ENCODE peak calls at places on chromosome 7, in five cellular contexts. C, R, Y, K and I are unnamed samples.
A peak's percentile ranks its signal among the peaks of the same experiment; 100 is the strongest.

GRCh38 chr7:71695189-71695588 is 563.2 kb downstream of the GALNT17 start:
- DNase-seq in C (no peak), R (no peak), Y (no peak), K (no peak), I (no peak)

GRCh38 chr7:151271699-151272355 is 23.3 kb upstream of the SMARCD3 start:
- DNase-seq in C (peak; percentile 53), R (no peak), Y (no peak), K (no peak), I (peak; percentile 96)

GRCh38 chr7:82313269-82313668 is 130.3 kb downstream of the CACNA2D1 start:
- DNase-seq in C (no peak), R (no peak), Y (no peak), K (no peak), I (no peak)

GRCh38 chr7:114957434-114957833 is 35.5 kb downstream of the MDFIC start:
- DNase-seq in C (no peak), R (no peak), Y (no peak), K (no peak), I (no peak)

GRCh38 chr7:102457352-102457924 is 7.2 kb downstream of the ALKBH4 start:
- DNase-seq in C (no peak), R (no peak), Y (no peak), K (no peak), I (no peak)

GRCh38 chr7:15922002-15922401 is 235.5 kb upstream of the MEOX2 start:
- DNase-seq in C (no peak), R (no peak), Y (no peak), K (no peak), I (no peak)

GRCh38 chr7:35985126-35985754 is 167.8 kb upstream of the EEPD1 start:
- DNase-seq in C (peak; percentile 52), R (no peak), Y (peak; percentile 96), K (peak; percentile 54), I (peak; percentile 18)

GRCh38 chr7:21086688-21087087 is 300.0 kb upstream of the SP8 start:
- DNase-seq in C (no peak), R (no peak), Y (no peak), K (no peak), I (no peak)

GRCh38 chr7:88169717-88170320 is 50.0 kb downstream of the SRI start:
- DNase-seq in C (peak; percentile 10), R (no peak), Y (peak; percentile 15), K (no peak), I (no peak)

GRCh38 chr7:150668472-150668911 is 17.0 kb upstream of the GIMAP2 start:
- DNase-seq in C (no peak), R (peak; percentile 99), Y (no peak), K (no peak), I (no peak)

GRCh38 chr7:155857141-155857540 is 44.9 kb upstream of the SHH start:
- DNase-seq in C (no peak), R (no peak), Y (no peak), K (no peak), I (no peak)

GRCh38 chr7:84188811-84189405 is 5.7 kb downstream of the SEMA3A start:
- DNase-seq in C (peak; percentile 6), R (no peak), Y (peak; percentile 21), K (no peak), I (no peak)

GRCh38 chr7:3063016-3063753 is 19.5 kb upstream of the CARD11 start:
- DNase-seq in C (no peak), R (no peak), Y (no peak), K (no peak), I (no peak)

GRCh38 chr7:12974451-12975166 is 287.2 kb downstream of the ARL4A start:
- DNase-seq in C (no peak), R (no peak), Y (no peak), K (no peak), I (no peak)

GRCh38 chr7:46626261-46627037 is 705.4 kb upstream of the IGFBP3 start:
- DNase-seq in C (no peak), R (no peak), Y (no peak), K (no peak), I (no peak)

GRCh38 chr7:18552311-18552916 is 56.9 kb downstream of the HDAC9 start:
- DNase-seq in C (no peak), R (no peak), Y (no peak), K (no peak), I (peak; percentile 4)

GRCh38 chr7:147923841-147924240 is 666.7 kb upstream of the C7orf33 start:
- DNase-seq in C (no peak), R (no peak), Y (no peak), K (no peak), I (no peak)

GRCh38 chr7:74228951-74229900 is 19.4 kb downstream of the LAT2 start:
- DNase-seq in C (no peak), R (no peak), Y (no peak), K (no peak), I (no peak)

GRCh38 chr7:44052771-44053365 is 8.4 kb downstream of the DBNL start:
- DNase-seq in C (no peak), R (no peak), Y (no peak), K (no peak), I (no peak)

GRCh38 chr7:2785071-2785500 is 59.0 kb downstream of the GNA12 start:
- DNase-seq in C (no peak), R (peak; percentile 40), Y (no peak), K (no peak), I (no peak)

GRCh38 chr7:19707240-19707639 is 1.6 kb downstream of the POLR1F start:
- DNase-seq in C (peak; percentile 27), R (no peak), Y (no peak), K (no peak), I (no peak)
- H3K27ac ChIP-seq in C (no peak overlapping the region), R (no peak overlapping the region), Y (no peak overlapping the region), K (no peak overlapping the region), I (no peak overlapping the region)

GRCh38 chr7:26631601-26632000 is 232.8 kb downstream of the SKAP2 start:
- DNase-seq in C (no peak), R (no peak), Y (no peak), K (no peak), I (no peak)
- TF ChIP-seq GABPA in C (no peak), R (no peak), Y (no peak), K (no peak), I (no peak)

GRCh38 chr7:100397336-100398081 is 24.2 kb downstream of the PILRA start:
- DNase-seq in C (no peak), R (no peak), Y (no peak), K (no peak), I (no peak)
- TF ChIP-seq CTCF in C (peak; percentile 19), R (no peak), Y (no peak), K (peak; percentile 7), I (no peak)

GRCh38 chr7:143389316-143390097 is 8.4 kb downstream of the ZYX start:
- DNase-seq in C (no peak), R (no peak), Y (no peak), K (no peak), I (no peak)

GRCh38 chr7:143392875-143393266 is 11.7 kb downstream of the ZYX start:
- DNase-seq in C (no peak), R (no peak), Y (no peak), K (no peak), I (no peak)

GRCh38 chr7:143390098-143390772 is 9.1 kb downstream of the ZYX start:
- DNase-seq in C (no peak), R (no peak), Y (no peak), K (no peak), I (no peak)

GRCh38 chr7:143391462-143392404 is 10.6 kb downstream of the ZYX start:
- DNase-seq in C (no peak), R (no peak), Y (no peak), K (no peak), I (no peak)

GRCh38 chr7:143390773-143391114 is 9.6 kb downstream of the ZYX start:
- DNase-seq in C (no peak), R (no peak), Y (no peak), K (no peak), I (no peak)
- H3K27ac ChIP-seq in C (no peak overlapping the region), R (no peak overlapping the region), Y (peak overlapping the region; percentile 75), K (no peak overlapping the region), I (no peak overlapping the region)

GRCh38 chr7:24665564-24666294 is 91.5 kb downstream of the GSDME start:
- DNase-seq in C (peak; percentile 53), R (peak; percentile 27), Y (peak; percentile 58), K (peak; percentile 21), I (peak; percentile 3)

GRCh38 chr7:24670782-24671181 is 86.5 kb downstream of the GSDME start:
- DNase-seq in C (no peak), R (no peak), Y (no peak), K (no peak), I (no peak)

GRCh38 chr7:24669971-24670591 is 87.2 kb downstream of the GSDME start:
- DNase-seq in C (no peak), R (no peak), Y (no peak), K (no peak), I (no peak)

DNA sequence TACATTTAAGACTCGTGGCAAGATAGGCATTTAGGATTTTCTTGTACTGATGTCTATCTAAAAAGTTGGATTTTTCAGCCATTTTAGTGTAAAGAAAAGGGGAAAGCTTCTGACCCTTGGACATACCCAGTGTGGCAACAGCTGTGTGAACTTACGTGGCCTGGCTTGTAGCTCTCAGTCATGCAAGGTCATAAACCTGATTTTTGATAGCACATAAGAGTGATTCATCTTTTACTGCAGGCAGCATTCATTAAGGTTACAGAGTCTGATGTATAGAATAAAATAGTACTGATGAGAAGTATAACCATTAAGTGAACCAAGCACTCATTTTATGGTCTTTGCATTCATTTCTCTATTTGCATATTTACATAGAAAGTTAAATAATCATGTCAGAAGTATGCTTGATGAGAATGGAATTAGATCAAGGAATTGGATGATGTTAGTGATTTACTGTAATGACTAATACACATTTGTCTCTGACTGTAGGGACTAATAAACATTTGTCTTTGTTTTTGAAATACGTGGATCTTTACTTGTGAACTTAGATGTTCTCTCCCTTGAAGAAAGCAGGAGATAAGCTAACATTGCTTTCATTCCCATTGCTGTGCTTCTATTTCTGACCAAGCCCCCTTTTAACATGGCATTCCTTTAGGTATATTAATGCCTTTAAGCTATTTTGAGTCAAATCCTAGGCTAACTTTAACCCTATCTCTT is 88.2 kb downstream of the GSDME start:
- DNase-seq in C (no peak), R (no peak), Y (no peak), K (no peak), I (no peak)
- TF ChIP-seq GABPA in C (no peak), R (no peak), Y (no peak), K (no peak), I (no peak)

GRCh38 chr7:105173586-105173985 is 159.6 kb downstream of the KMT2E start:
- DNase-seq in C (no peak), R (no peak), Y (no peak), K (no peak), I (no peak)
- TF ChIP-seq CTCF in C (no peak), R (no peak), Y (no peak), K (no peak), I (no peak)

GRCh38 chr7:94424336-94424735 is 29.6 kb downstream of the COL1A2 start:
- DNase-seq in C (no peak), R (no peak), Y (no peak), K (no peak), I (no peak)
- H3K27ac ChIP-seq in C (no peak overlapping the region), R (no peak overlapping the region), Y (peak overlapping the region; percentile 69), K (no peak overlapping the region), I (no peak overlapping the region)

GRCh38 chr7:42940985-42941847 is 9.0 kb downstream of the MRPL32 start:
- DNase-seq in C (peak; percentile 56), R (peak; percentile 48), Y (peak; percentile 62), K (peak; percentile 65), I (peak; percentile 66)
- TF ChIP-seq GABPA in C (no peak), R (no peak), Y (no peak), K (no peak), I (no peak)

GRCh38 chr7:133854739-133855138 is 272.4 kb upstream of the LRGUK start:
- DNase-seq in C (peak; percentile 37), R (no peak), Y (peak; percentile 68), K (no peak), I (no peak)
- TF ChIP-seq CTCF in C (peak; percentile 42), R (peak; percentile 27), Y (peak; percentile 75), K (peak; percentile 22), I (no peak)